ENCODE peak calls at places on chromosomes 11 and 22, in nine cellular contexts. D is body of pancreas, U is AG04450, P is vagina, V is fibroblast of lung, G is AG10803, C is cardiac muscle cell, N is fibroblast of mammary gland, W is dorsolateral prefrontal cortex. L is an unnamed sample.

GRCh38 chr22:26553056-26553752 is 36.7 kb downstream of the TPST2 start:
- DNase-seq in D (peak), U (peak), P (no peak), V (peak), G (peak), C (no peak), N (peak), W (no peak), L (peak)

GRCh38 chr11:46690702-46691101 is 9.7 kb downstream of the ARHGAP1 start:
- DNase-seq in D (no peak), U (no peak), P (no peak), V (no peak), G (no peak), C (no peak), N (no peak), W (no peak), L (no peak)

GRCh38 chr11:118927554-118928107 is 1.9 kb upstream of the BCL9L start:
- DNase-seq in D (no peak), U (no peak), P (no peak), V (no peak), G (no peak), C (no peak), N (no peak), W (no peak), L (no peak)

GRCh38 chr11:118870396-118871343 is 13.0 kb upstream of the CXCR5 start:
- DNase-seq in D (no peak), U (no peak), P (no peak), V (peak), G (peak), C (peak), N (peak), W (peak), L (peak)

GRCh38 chr22:20424937-20425587 is 12.6 kb downstream of the SCARF2 start:
- DNase-seq in D (no peak), U (no peak), P (no peak), V (no peak), G (no peak), C (no peak), N (peak), W (peak), L (peak)

GRCh38 chr11:68667511-68668253 is 16.7 kb upstream of the GAL start:
- DNase-seq in D (no peak), U (no peak), P (no peak), V (no peak), G (no peak), C (no peak), N (no peak), W (no peak), L (no peak)

GRCh38 chr11:93487032-93487483 is 56.1 kb downstream of the SMCO4 start:
- DNase-seq in D (no peak), U (no peak), P (no peak), V (no peak), G (peak), C (peak), N (no peak), W (no peak), L (no peak)

GRCh38 chr11:117885777-117886176 is 9.3 kb upstream of the FXYD6 start:
- DNase-seq in D (peak), U (no peak), P (no peak), V (no peak), G (no peak), C (peak), N (peak), W (no peak), L (no peak)

GRCh38 chr11:118012083-118012669 is 26.0 kb downstream of the IL10RA start:
- DNase-seq in D (peak), U (no peak), P (no peak), V (peak), G (no peak), C (no peak), N (peak), W (no peak), L (peak)

GRCh38 chr22:26168934-26169311 is 339 bp upstream of the SEZ6L start:
- DNase-seq in D (no peak), U (no peak), P (no peak), V (peak), G (no peak), C (no peak), N (no peak), W (peak), L (peak)

GRCh38 chr11:81002374-81002773 is 1561.5 kb upstream of the TENM4 start:
- DNase-seq in D (no peak), U (no peak), P (no peak), V (no peak), G (no peak), C (no peak), N (no peak), W (no peak), L (no peak)

GRCh38 chr11:102810943-102811528 is 13.1 kb upstream of the MMP1 start:
- DNase-seq in D (no peak), U (no peak), P (no peak), V (peak), G (peak), C (peak), N (peak), W (no peak), L (peak)

GRCh38 chr11:85827768-85828639 is 17.1 kb upstream of the SYTL2 start:
- DNase-seq in D (no peak), U (peak), P (no peak), V (peak), G (peak), C (peak), N (peak), W (no peak), L (peak)

GRCh38 chr11:48109046-48109666 is 107.5 kb upstream of the OR4B1 start:
- DNase-seq in D (no peak), U (no peak), P (no peak), V (peak), G (peak), C (no peak), N (peak), W (no peak), L (peak)

GRCh38 chr22:47374901-47375575 is 612.6 kb downstream of the TBC1D22A start:
- DNase-seq in D (no peak), U (no peak), P (no peak), V (no peak), G (no peak), C (no peak), N (no peak), W (no peak), L (no peak)

GRCh38 chr22:30273196-30273595 is 6.5 kb upstream of the OSM start:
- DNase-seq in D (no peak), U (no peak), P (no peak), V (no peak), G (no peak), C (no peak), N (no peak), W (no peak), L (no peak)

GRCh38 chr11:69283446-69283845 is 10.5 kb upstream of the MYEOV start:
- DNase-seq in D (no peak), U (no peak), P (no peak), V (no peak), G (no peak), C (no peak), N (no peak), W (no peak), L (no peak)

GRCh38 chr11:118001494-118001971 is 15.3 kb downstream of the IL10RA start:
- DNase-seq in D (no peak), U (no peak), P (no peak), V (no peak), G (no peak), C (no peak), N (no peak), W (no peak), L (no peak)

GRCh38 chr11:126114486-126115252 is 52.0 kb upstream of the CDON start:
- DNase-seq in D (no peak), U (no peak), P (no peak), V (no peak), G (no peak), C (no peak), N (no peak), W (no peak), L (no peak)

GRCh38 chr11:33531743-33532181 is 168.9 kb downstream of the C11orf91 start:
- DNase-seq in D (peak), U (peak), P (no peak), V (peak), G (peak), C (no peak), N (peak), W (no peak), L (peak)

GRCh38 chr11:66559141-66559861 is 9.1 kb downstream of the CTSF start:
- DNase-seq in D (peak), U (no peak), P (no peak), V (no peak), G (no peak), C (no peak), N (peak), W (peak), L (peak)

GRCh38 chr11:88484873-88485621 is 147.5 kb upstream of the CTSC start:
- DNase-seq in D (peak), U (no peak), P (no peak), V (peak), G (peak), C (peak), N (peak), W (no peak), L (peak)

GRCh38 chr11:111540114-111540920 is at the start of gene LAYN:
- DNase-seq in D (peak), U (no peak), P (no peak), V (peak), G (peak), C (peak), N (peak), W (no peak), L (peak)

GRCh38 chr22:36606114-36606513 is 77.1 kb upstream of the EIF3D start:
- DNase-seq in D (peak), U (no peak), P (no peak), V (no peak), G (no peak), C (no peak), N (no peak), W (peak), L (no peak)

GRCh38 chr11:93585758-93586157 is 42.6 kb upstream of the SMCO4 start:
- DNase-seq in D (no peak), U (peak), P (no peak), V (peak), G (peak), C (no peak), N (peak), W (no peak), L (peak)

GRCh38 chr22:22215659-22216449 is 28.7 kb upstream of the VPREB1 start:
- DNase-seq in D (no peak), U (no peak), P (no peak), V (no peak), G (no peak), C (no peak), N (no peak), W (no peak), L (no peak)

GRCh38 chr11:2567026-2567671 is 122.3 kb downstream of the KCNQ1 start:
- DNase-seq in D (no peak), U (no peak), P (no peak), V (no peak), G (no peak), C (no peak), N (no peak), W (no peak), L (no peak)

GRCh38 chr11:65662247-65662801 is 392 bp downstream of the RELA start:
- DNase-seq in D (no peak), U (no peak), P (no peak), V (peak), G (no peak), C (no peak), N (peak), W (no peak), L (no peak)

GRCh38 chr11:88064097-88064705 is 111.0 kb downstream of the RAB38 start:
- DNase-seq in D (no peak), U (no peak), P (no peak), V (no peak), G (no peak), C (no peak), N (no peak), W (no peak), L (no peak)

GRCh38 chr11:9704037-9704436 is 40.2 kb downstream of the SWAP70 start:
- DNase-seq in D (no peak), U (no peak), P (no peak), V (no peak), G (no peak), C (no peak), N (no peak), W (no peak), L (no peak)

GRCh38 chr22:22930222-22930497 is 42.5 kb downstream of the IGLL5 start:
- DNase-seq in D (no peak), U (no peak), P (no peak), V (no peak), G (no peak), C (no peak), N (no peak), W (no peak), L (no peak)

GRCh38 chr11:36532908-36533601 is 23.0 kb upstream of the TRAF6 start:
- DNase-seq in D (no peak), U (no peak), P (no peak), V (no peak), G (no peak), C (peak), N (no peak), W (no peak), L (peak)

GRCh38 chr22:19641254-19641982 is 72.9 kb upstream of the SEPTIN5 start:
- DNase-seq in D (peak), U (no peak), P (no peak), V (no peak), G (no peak), C (peak), N (no peak), W (no peak), L (peak)

GRCh38 chr11:76666408-76666807 is 4.1 kb downstream of the LRRC32 start:
- DNase-seq in D (no peak), U (no peak), P (no peak), V (peak), G (peak), C (peak), N (peak), W (no peak), L (no peak)

GRCh38 chr22:47628477-47629272 is 866.2 kb downstream of the TBC1D22A start:
- DNase-seq in D (no peak), U (no peak), P (no peak), V (no peak), G (no peak), C (no peak), N (no peak), W (no peak), L (no peak)

GRCh38 chr22:44172370-44173108 is 8.2 kb upstream of the PARVG start:
- DNase-seq in D (peak), U (no peak), P (no peak), V (no peak), G (peak), C (no peak), N (peak), W (peak), L (peak)

DNA sequence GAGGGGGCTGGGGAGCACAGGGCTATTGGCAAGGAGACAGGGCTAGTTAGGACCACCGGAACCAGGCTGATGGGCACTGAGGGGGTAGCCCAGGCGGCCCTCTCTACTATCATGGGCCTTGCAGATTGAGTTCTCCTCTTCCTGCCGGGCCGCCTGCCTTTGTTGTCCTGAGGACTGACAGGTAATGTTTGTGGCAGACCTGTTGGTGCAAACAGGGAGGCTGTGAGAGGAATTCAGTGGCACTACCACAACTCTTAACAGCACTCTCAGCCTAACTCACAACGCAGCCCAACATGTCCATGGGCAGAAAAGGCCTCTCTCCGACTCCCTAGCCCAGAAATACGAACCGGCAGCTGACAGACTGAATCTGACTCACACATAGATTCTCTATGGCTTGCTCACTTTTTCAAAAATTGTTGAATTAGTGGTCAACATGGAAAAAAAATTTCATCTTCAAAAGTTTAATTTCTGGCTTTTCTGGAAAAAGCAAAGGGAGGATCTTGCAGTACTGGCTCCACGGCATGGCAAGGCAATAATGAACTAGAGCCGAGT is 11.4 kb downstream of the KCNJ5 start:
- DNase-seq in D (no peak), U (no peak), P (no peak), V (peak), G (peak), C (no peak), N (peak), W (no peak), L (peak)
- H3K4me3 ChIP-seq in D (no peak), U (no peak), P (no peak), V (no peak), G (no peak), C (no peak), N (no peak), W (no peak), L (no peak)

DNA sequence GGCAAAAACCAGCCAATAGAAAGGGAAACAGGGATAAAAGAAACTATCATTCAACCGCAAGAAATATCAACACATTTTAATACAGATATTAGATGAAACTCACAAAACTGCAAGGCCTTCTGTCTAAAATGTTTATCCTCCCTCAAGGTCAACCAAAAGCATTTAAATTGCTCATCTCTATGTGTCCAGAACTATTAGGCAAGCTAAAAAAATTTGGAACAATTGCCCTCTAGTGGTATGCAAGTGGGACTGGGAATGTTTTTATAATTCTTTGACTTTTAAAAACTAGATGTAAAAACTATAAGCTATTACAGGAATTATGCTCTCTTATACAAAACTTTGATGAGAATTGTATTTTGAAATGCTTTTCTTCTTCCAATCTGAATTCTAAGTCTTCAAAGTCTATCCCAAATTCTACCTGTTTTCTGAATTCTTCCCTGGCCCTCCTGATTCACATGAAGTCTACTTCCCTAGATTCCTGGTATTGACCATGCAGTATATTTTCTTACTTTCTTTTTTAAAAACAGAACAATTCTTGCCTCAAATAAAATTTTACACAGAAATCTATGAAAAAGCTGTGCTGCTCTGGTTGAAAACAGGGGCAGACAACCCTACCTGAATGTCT is 4.9 kb downstream of the CWC15 start:
- DNase-seq in D (no peak), U (no peak), P (no peak), V (peak), G (peak), C (peak), N (peak), W (no peak), L (peak)
- TF ChIP-seq CTCF in D (no peak), U (peak), P (peak), V (peak), G (peak), C (peak), N (peak), W (peak), L (peak)

DNA sequence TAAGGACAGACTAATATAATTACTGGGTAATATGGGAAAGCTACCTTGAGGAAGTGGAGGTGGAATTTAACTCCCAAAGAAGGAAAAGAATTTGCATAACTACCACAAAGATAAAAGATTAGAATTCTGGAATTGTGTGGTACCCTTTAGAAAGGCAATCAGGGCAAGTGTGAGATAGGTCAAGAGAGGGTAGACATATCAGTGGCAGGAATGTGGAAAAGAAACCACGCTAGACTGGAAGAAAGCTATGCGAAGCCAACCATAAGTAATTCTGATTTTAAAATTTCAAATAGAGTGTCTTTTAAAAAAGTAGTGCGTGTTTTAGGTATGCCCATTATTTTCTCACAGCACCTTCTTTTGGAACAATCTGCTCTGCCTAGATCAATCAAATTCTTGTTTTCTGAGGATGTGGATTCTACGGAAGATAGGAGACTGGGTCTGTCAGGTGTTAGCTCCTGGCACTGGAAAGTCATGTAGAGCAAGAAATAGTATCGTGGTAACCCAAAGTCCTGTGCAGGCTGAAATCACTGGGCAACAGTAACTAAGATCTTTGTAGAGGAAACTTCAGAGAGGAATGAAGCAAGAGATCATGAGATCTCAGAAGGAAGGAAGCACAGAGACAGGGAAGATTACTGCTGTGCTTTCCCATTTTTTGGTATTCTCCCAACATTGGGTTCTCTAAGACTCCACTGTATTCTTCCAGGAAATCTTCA is 111.3 kb upstream of the MTMR2 start:
- DNase-seq in D (no peak), U (no peak), P (no peak), V (no peak), G (no peak), C (no peak), N (no peak), W (no peak), L (no peak)
- H3K4me3 ChIP-seq in D (no peak), U (no peak), P (no peak), V (no peak), G (no peak), C (no peak), N (no peak), W (no peak), L (no peak)

GRCh38 chr22:46296257-46297150 is at the start of gene GTSE1:
- DNase-seq in D (peak), U (peak), P (no peak), V (peak), G (peak), C (peak), N (peak), W (peak), L (peak)
- TF ChIP-seq CTCF in D (no peak), U (peak), P (peak), V (no peak), G (no peak), C (peak), N (no peak), W (peak), L (no peak)

GRCh38 chr11:12408156-12408770 is 30.9 kb downstream of the PARVA start:
- DNase-seq in D (no peak), U (no peak), P (no peak), V (peak), G (no peak), C (no peak), N (no peak), W (no peak), L (no peak)

GRCh38 chr11:12411395-12411794 is 34.0 kb downstream of the PARVA start:
- DNase-seq in D (no peak), U (no peak), P (no peak), V (no peak), G (no peak), C (no peak), N (no peak), W (no peak), L (no peak)

GRCh38 chr11:12409621-12410005 is 32.2 kb downstream of the PARVA start:
- DNase-seq in D (no peak), U (no peak), P (no peak), V (no peak), G (peak), C (no peak), N (peak), W (no peak), L (peak)

GRCh38 chr11:12411806-12412727 is 34.7 kb downstream of the PARVA start:
- DNase-seq in D (peak), U (peak), P (no peak), V (peak), G (peak), C (peak), N (peak), W (peak), L (peak)

GRCh38 chr11:12410006-12410728 is 32.8 kb downstream of the PARVA start:
- DNase-seq in D (no peak), U (no peak), P (no peak), V (peak), G (peak), C (peak), N (peak), W (peak), L (peak)
- H3K4me3 ChIP-seq in D (no peak), U (no peak), P (peak), V (no peak), G (peak), C (no peak), N (no peak), W (no peak), L (no peak)

DNA sequence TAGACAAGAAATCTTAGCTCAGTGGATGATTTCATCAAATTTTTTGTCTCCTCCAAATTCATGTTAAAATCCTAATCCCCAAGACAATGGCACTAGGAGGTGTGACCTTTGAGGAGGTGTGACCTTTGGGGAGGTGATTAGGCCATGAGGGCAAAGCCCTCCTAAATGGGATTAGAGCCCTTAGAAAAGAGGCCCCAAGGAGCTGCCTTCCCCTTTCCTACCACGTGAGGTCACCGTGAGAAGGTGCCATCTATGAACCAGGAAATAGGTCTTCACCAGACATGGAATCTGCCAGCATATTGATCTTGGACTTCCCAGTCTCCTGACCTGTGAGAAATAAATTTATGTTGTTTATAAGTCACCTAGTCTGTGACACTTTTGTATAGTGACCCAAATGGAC is 138.7 kb downstream of the TRIM29 start:
- DNase-seq in D (no peak), U (no peak), P (no peak), V (no peak), G (no peak), C (no peak), N (no peak), W (no peak), L (no peak)
- TF ChIP-seq CTCF in D (no peak), U (no peak), P (no peak), V (no peak), G (peak), C (peak), N (peak), W (no peak), L (no peak)

L was measured in foreskin fibroblast.